ENCODE peak calls at places on chromosomes 3 and 15, in four cellular contexts. Q is memory B cell, U is substantia nigra, W is heart left ventricle. P is an unnamed sample.

GRCh38 chr3:66756468-66757036 is 241.6 kb upstream of the KBTBD8 start:
- DNase-seq in W (no peak), Q (no peak), U (no peak), P (no peak)

GRCh38 chr3:81968628-81969027 is 207.2 kb upstream of the GBE1 start:
- DNase-seq in Q (no peak), U (no peak), W (no peak), P (no peak)

GRCh38 chr3:153176197-153176596 is 14.2 kb downstream of the RAP2B start:
- DNase-seq in W (no peak), U (no peak), Q (no peak), P (no peak)

GRCh38 chr15:52496776-52497470 is 31.8 kb downstream of the MYO5A start:
- DNase-seq in Q (no peak), U (no peak), W (no peak), P (no peak)

GRCh38 chr3:134840459-134840858 is 45.4 kb downstream of the EPHB1 start:
- DNase-seq in Q (no peak), W (no peak), U (no peak), P (no peak)

GRCh38 chr3:106821801-106822200 is 555.4 kb upstream of the CCDC54 start:
- DNase-seq in W (no peak), Q (no peak), U (no peak), P (no peak)

GRCh38 chr3:36932979-36933378 is 11.9 kb downstream of the TRANK1 start:
- DNase-seq in W (no peak), Q (no peak), U (no peak), P (no peak)

GRCh38 chr15:59014068-59014467 is 26.6 kb downstream of the RNF111 start:
- DNase-seq in U (no peak), W (no peak), Q (no peak), P (no peak)

GRCh38 chr15:93126496-93127083 is 37.6 kb upstream of the RGMA start:
- DNase-seq in W (peak; percentile 56), Q (no peak), U (no peak), P (peak; percentile 76)

GRCh38 chr3:122255757-122256439 is 69.2 kb upstream of the CSTA start:
- DNase-seq in U (no peak), W (no peak), Q (no peak), P (no peak)

GRCh38 chr15:65927545-65927944 is 58.3 kb downstream of the RAB11A start:
- DNase-seq in Q (no peak), U (no peak), W (no peak), P (no peak)

GRCh38 chr3:11546657-11547302 is 96.9 kb downstream of the VGLL4 start:
- DNase-seq in W (no peak), Q (no peak), U (no peak), P (peak; percentile 44)

GRCh38 chr3:109325109-109325508 is 8.8 kb upstream of the DPPA2 start:
- DNase-seq in U (no peak), W (no peak), Q (no peak), P (no peak)

GRCh38 chr3:114498779-114499370 is 205.0 kb downstream of the TIGIT start:
- DNase-seq in W (no peak), U (no peak), Q (no peak), P (no peak)

GRCh38 chr3:139231555-139232281 is 112.1 kb upstream of the MRPS22 start:
- DNase-seq in Q (no peak), U (no peak), W (no peak), P (no peak)

GRCh38 chr15:29904731-29905417 is 82.6 kb upstream of the TJP1 start:
- DNase-seq in U (no peak), Q (no peak), W (no peak), P (no peak)

GRCh38 chr3:18725668-18726407 is 300.7 kb upstream of the SATB1 start:
- DNase-seq in Q (no peak), W (no peak), U (no peak), P (no peak)

GRCh38 chr3:23501201-23501824 is 298.2 kb downstream of the UBE2E2 start:
- DNase-seq in Q (no peak), W (peak; percentile 37), U (no peak), P (no peak)

GRCh38 chr15:98083203-98083910 is 122.9 kb downstream of the ARRDC4 start:
- DNase-seq in Q (no peak), U (no peak), W (no peak), P (no peak)

GRCh38 chr3:10445561-10445960 is 59.8 kb downstream of the ATP2B2 start:
- DNase-seq in Q (no peak), U (no peak), W (no peak), P (peak; percentile 53)

GRCh38 chr15:38149315-38149714 is 103.3 kb upstream of the SPRED1 start:
- DNase-seq in U (no peak), W (no peak), Q (no peak), P (no peak)

GRCh38 chr3:188041193-188041592 is 112.8 kb upstream of the LPP start:
- DNase-seq in Q (no peak), U (no peak), W (no peak), P (no peak)

GRCh38 chr3:17231537-17232261 is 346.9 kb downstream of the PLCL2 start:
- DNase-seq in U (no peak), W (no peak), Q (no peak), P (no peak)

P was measured in aorta.